ENCODE peak calls at places on chromosome 11, in six cellular contexts. U, B, L, P, S and M are unnamed samples. For H3K36me3, the result is how much of the 10 kb centered on the place peaks cover.

GRCh38 chr11:119320593-119321524 is 3.9 kb upstream of the MCAM start:
- DNase-seq in U (peak), B (peak), L (peak), P (peak), S (peak), M (peak)

GRCh38 chr11:57230797-57231538 is 6.1 kb downstream of the APLNR start:
- DNase-seq in U (no peak), B (no peak), L (no peak), P (no peak), S (no peak), M (no peak)

GRCh38 chr11:67465190-67465522 is 3.9 kb downstream of the TMEM134 start:
- DNase-seq in U (no peak), B (peak), L (no peak), P (no peak), S (no peak), M (no peak)

GRCh38 chr11:80146231-80146630 is 705.4 kb upstream of the TENM4 start:
- DNase-seq in U (no peak), B (no peak), L (no peak), P (no peak), S (no peak), M (no peak)

GRCh38 chr11:77387701-77388100 is 86.2 kb downstream of the PAK1 start:
- DNase-seq in U (no peak), B (no peak), L (no peak), P (no peak), S (no peak), M (no peak)

GRCh38 chr11:27812341-27812740 is 112.1 kb upstream of the BDNF start:
- DNase-seq in U (no peak), B (no peak), L (no peak), P (no peak), S (peak), M (no peak)

GRCh38 chr11:23711981-23712380 is 784.9 kb upstream of the LUZP2 start:
- DNase-seq in U (no peak), B (no peak), L (no peak), P (no peak), S (no peak), M (no peak)

GRCh38 chr11:57792060-57792541 is 30.5 kb downstream of the CTNND1 start:
- DNase-seq in U (peak), B (peak), L (peak), P (peak), S (peak), M (peak)

GRCh38 chr11:96472085-96472484 is 82.3 kb downstream of the JRKL start:
- DNase-seq in U (no peak), B (no peak), L (no peak), P (no peak), S (no peak), M (no peak)

GRCh38 chr11:111207213-111207612 is 38.3 kb upstream of the POU2AF2 start:
- DNase-seq in U (no peak), B (no peak), L (no peak), P (no peak), S (no peak), M (no peak)

GRCh38 chr11:61345954-61346814 is 13.2 kb downstream of the TKFC start:
- DNase-seq in U (no peak), B (no peak), L (no peak), P (no peak), S (no peak), M (no peak)

GRCh38 chr11:66468691-66469090 is 2.0 kb downstream of the PELI3 start:
- DNase-seq in U (no peak), B (no peak), L (no peak), P (no peak), S (no peak), M (no peak)

GRCh38 chr11:9150501-9150900 is 59.1 kb upstream of the SCUBE2 start:
- DNase-seq in U (no peak), B (no peak), L (no peak), P (no peak), S (peak), M (no peak)

GRCh38 chr11:44823006-44823405 is 96.2 kb downstream of the TSPAN18 start:
- DNase-seq in U (no peak), B (no peak), L (no peak), P (no peak), S (no peak), M (no peak)

GRCh38 chr11:70567680-70568503 is 169.6 kb downstream of the CTTN start:
- DNase-seq in U (no peak), B (no peak), L (peak), P (peak), S (peak), M (peak)

GRCh38 chr11:8671242-8671641 is 11.2 kb downstream of the TRIM66 start:
- DNase-seq in U (no peak), B (no peak), L (peak), P (no peak), S (peak), M (peak)

GRCh38 chr11:11538277-11538960 is 83.4 kb downstream of the GALNT18 start:
- DNase-seq in U (no peak), B (no peak), L (no peak), P (no peak), S (no peak), M (no peak)

GRCh38 chr11:76157891-76158290 is 48.4 kb downstream of the WNT11 start:
- DNase-seq in U (no peak), B (no peak), L (no peak), P (no peak), S (no peak), M (no peak)

GRCh38 chr11:2536440-2536989 is 91.7 kb downstream of the KCNQ1 start:
- DNase-seq in U (no peak), B (no peak), L (peak), P (no peak), S (no peak), M (peak)

GRCh38 chr11:30414283-30414682 is 91.4 kb downstream of the ARL14EP start:
- DNase-seq in U (no peak), B (no peak), L (no peak), P (no peak), S (no peak), M (no peak)

GRCh38 chr11:76623171-76623883 is 47.2 kb downstream of the LRRC32 start:
- DNase-seq in U (no peak), B (no peak), L (peak), P (no peak), S (peak), M (no peak)

GRCh38 chr11:95456704-95457491 is 225.9 kb upstream of the SESN3 start:
- DNase-seq in U (no peak), B (no peak), L (no peak), P (no peak), S (peak), M (no peak)

GRCh38 chr11:14270690-14271542 is 88.1 kb downstream of the RRAS2 start:
- DNase-seq in U (no peak), B (no peak), L (no peak), P (no peak), S (no peak), M (no peak)

GRCh38 chr11:13076961-13077360 is 67.8 kb downstream of the RASSF10 start:
- DNase-seq in U (no peak), B (no peak), L (no peak), P (no peak), S (no peak), M (no peak)

GRCh38 chr11:22928207-22928917 is 68.1 kb upstream of the CCDC179 start:
- DNase-seq in U (no peak), B (no peak), L (no peak), P (no peak), S (no peak), M (no peak)

GRCh38 chr11:131855320-131855719 is 484.9 kb downstream of the NTM start:
- DNase-seq in U (no peak), B (no peak), L (no peak), P (no peak), S (no peak), M (no peak)

GRCh38 chr11:128726464-128727139 is 32.7 kb downstream of the FLI1 start:
- DNase-seq in U (no peak), B (no peak), L (no peak), P (peak), S (no peak), M (peak)

GRCh38 chr11:120532511-120533196 is 21.1 kb downstream of the GRIK4 start:
- DNase-seq in U (no peak), B (no peak), L (no peak), P (no peak), S (no peak), M (no peak)

GRCh38 chr11:7538466-7539454 is 25.0 kb downstream of the PPFIBP2 start:
- DNase-seq in U (no peak), B (no peak), L (no peak), P (no peak), S (no peak), M (no peak)
- H3K27ac ChIP-seq in U (no peak), B (no peak), L (no peak), P (no peak), S (no peak), M (peak)

DNA sequence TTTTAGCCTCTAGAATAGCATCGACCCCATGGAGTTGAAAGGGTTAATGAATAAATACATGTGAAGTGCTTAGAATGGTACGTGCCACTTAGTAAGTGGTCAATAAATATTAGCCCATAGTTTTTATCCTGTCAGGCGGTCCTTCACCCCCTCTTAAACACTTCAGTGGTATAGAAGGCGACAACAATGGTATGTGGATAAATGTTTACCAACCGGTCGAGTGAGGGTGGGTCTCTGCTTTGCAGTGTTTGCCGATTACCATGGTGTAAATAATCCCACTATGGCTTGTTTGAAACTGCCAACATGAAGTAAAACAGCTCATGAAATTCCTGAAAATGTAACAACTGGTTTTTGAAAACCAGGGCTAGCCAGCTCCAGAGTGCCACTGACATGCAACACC is 541.2 kb downstream of the BUD13 start:
- DNase-seq in U (no peak), B (no peak), L (no peak), P (no peak), S (no peak), M (no peak)
- H3K36me3 ChIP-seq in U (under half), B (under half), L (under half), P (under half), S (under half), M (under half)

GRCh38 chr11:122775675-122776271 is 62.5 kb upstream of the CRTAM start:
- DNase-seq in U (no peak), B (no peak), L (no peak), P (no peak), S (no peak), M (no peak)
- H3K27ac ChIP-seq in U (no peak), B (no peak), L (no peak), P (no peak), S (no peak), M (no peak)

GRCh38 chr11:73838443-73839122 is 38.1 kb downstream of the COA4 start:
- DNase-seq in U (no peak), B (no peak), L (no peak), P (no peak), S (peak), M (no peak)

GRCh38 chr11:73830261-73830660 is 42.6 kb downstream of the MRPL48 start:
- DNase-seq in U (no peak), B (no peak), L (no peak), P (no peak), S (no peak), M (no peak)

DNA sequence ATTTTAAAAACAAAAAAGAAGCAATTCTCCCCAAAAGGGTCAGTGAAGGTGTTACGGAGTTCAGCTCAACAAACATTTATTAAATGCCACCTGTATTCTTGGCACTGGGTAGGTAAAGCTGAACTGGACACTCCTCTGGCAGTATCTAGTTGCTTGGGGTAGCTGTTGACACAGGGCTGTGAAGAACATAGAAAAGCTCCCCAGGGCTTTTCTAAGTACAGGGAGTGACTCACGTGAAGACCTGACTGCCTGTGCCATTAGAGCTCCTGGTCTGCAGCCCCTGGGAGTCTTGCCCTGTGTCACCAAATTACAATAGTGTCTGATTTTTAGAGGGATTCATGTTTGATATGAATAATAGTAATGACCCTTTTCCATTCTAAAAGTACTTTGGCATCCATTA is 43.6 kb downstream of the COA4 start:
- DNase-seq in U (no peak), B (no peak), L (no peak), P (no peak), S (no peak), M (no peak)
- H3K36me3 ChIP-seq in U (under half), B (half or more), L (under half), P (under half), S (under half), M (under half)